ENCODE peak calls at places on chromosomes 12 and 14, in seven cellular contexts. Q, N, F, W, X, M and C are unnamed samples. For H3K36me3, the result is how much of the 10 kb centered on the place peaks cover.

GRCh38 chr14:63214417-63215196 is 10.4 kb downstream of the RHOJ start:
- DNase-seq in Q (no peak), N (no peak), F (no peak), W (no peak), X (no peak), M (no peak), C (no peak)

GRCh38 chr14:51119411-51120051 is 24.6 kb upstream of the TRIM9 start:
- DNase-seq in Q (no peak), N (no peak), F (no peak), W (no peak), X (no peak), M (no peak), C (no peak)

GRCh38 chr14:81464253-81465001 is 64.3 kb upstream of the STON2 start:
- DNase-seq in Q (no peak), N (peak), F (peak), W (peak), X (peak), M (peak), C (no peak)

GRCh38 chr12:30795410-30795659 is 40.6 kb upstream of the CAPRIN2 start:
- DNase-seq in Q (no peak), N (no peak), F (no peak), W (no peak), X (peak), M (no peak), C (no peak)

GRCh38 chr12:5022465-5023061 is 21.1 kb upstream of the KCNA5 start:
- DNase-seq in Q (no peak), N (peak), F (peak), W (no peak), X (no peak), M (no peak), C (no peak)

GRCh38 chr14:55850803-55851202 is 267.4 kb upstream of the PELI2 start:
- DNase-seq in Q (no peak), N (no peak), F (no peak), W (peak), X (no peak), M (no peak), C (no peak)

GRCh38 chr14:90968025-90968424 is 92.4 kb downstream of the RPS6KA5 start:
- DNase-seq in Q (no peak), N (no peak), F (no peak), W (no peak), X (no peak), M (no peak), C (no peak)

GRCh38 chr12:113929312-113929989 is 36.7 kb downstream of the RBM19 start:
- DNase-seq in Q (no peak), N (no peak), F (no peak), W (no peak), X (no peak), M (no peak), C (no peak)

GRCh38 chr12:67853204-67853603 is 136.0 kb upstream of the IFNG-AS1 start:
- DNase-seq in Q (no peak), N (no peak), F (no peak), W (peak), X (no peak), M (no peak), C (no peak)

GRCh38 chr12:66035289-66035961 is 95.1 kb downstream of the LLPH start:
- DNase-seq in Q (no peak), N (no peak), F (no peak), W (no peak), X (no peak), M (no peak), C (no peak)

GRCh38 chr14:56118611-56119181 is 485 bp downstream of the PELI2 start:
- DNase-seq in Q (peak), N (peak), F (peak), W (no peak), X (no peak), M (no peak), C (peak)

GRCh38 chr14:79656496-79656895 is 554.8 kb downstream of the DIO2 start:
- DNase-seq in Q (no peak), N (no peak), F (no peak), W (no peak), X (no peak), M (no peak), C (no peak)

GRCh38 chr14:75399819-75400678 is 27.8 kb upstream of the JDP2 start:
- DNase-seq in Q (peak), N (peak), F (peak), W (no peak), X (no peak), M (no peak), C (peak)

GRCh38 chr12:5254703-5255102 is 177.2 kb upstream of the NTF3 start:
- DNase-seq in Q (no peak), N (no peak), F (no peak), W (no peak), X (no peak), M (no peak), C (no peak)

GRCh38 chr14:64673329-64673728 is 30.9 kb upstream of the PLEKHG3 start:
- DNase-seq in Q (no peak), N (no peak), F (no peak), W (no peak), X (no peak), M (no peak), C (no peak)

GRCh38 chr12:38713294-38713693 is 192.1 kb downstream of the CPNE8 start:
- DNase-seq in Q (no peak), N (no peak), F (no peak), W (no peak), X (no peak), M (no peak), C (no peak)

GRCh38 chr12:24853588-24853987 is 95.3 kb downstream of the BCAT1 start:
- DNase-seq in Q (no peak), N (no peak), F (no peak), W (no peak), X (no peak), M (no peak), C (no peak)

GRCh38 chr14:23321572-23322547 is 603 bp downstream of the PABPN1 start:
- DNase-seq in Q (peak), N (peak), F (peak), W (no peak), X (peak), M (no peak), C (peak)

GRCh38 chr12:67217647-67218046 is 51.5 kb upstream of the CAND1 start:
- DNase-seq in Q (no peak), N (no peak), F (no peak), W (no peak), X (no peak), M (no peak), C (no peak)

GRCh38 chr14:41146391-41146790 is 460.3 kb upstream of the LRFN5 start:
- DNase-seq in Q (no peak), N (no peak), F (no peak), W (no peak), X (no peak), M (no peak), C (no peak)

GRCh38 chr12:100346660-100347059 is 10.2 kb upstream of the SLC17A8 start:
- DNase-seq in Q (no peak), N (no peak), F (no peak), W (no peak), X (no peak), M (no peak), C (no peak)

GRCh38 chr14:45426685-45427282 is 173.8 kb upstream of the MIS18BP1 start:
- DNase-seq in Q (no peak), N (no peak), F (no peak), W (no peak), X (no peak), M (no peak), C (no peak)

GRCh38 chr14:76762617-76763361 is 1.5 kb downstream of the VASH1 start:
- DNase-seq in Q (no peak), N (peak), F (no peak), W (no peak), X (no peak), M (no peak), C (no peak)

GRCh38 chr12:27703720-27704452 is 6.7 kb upstream of the MRPS35 start:
- DNase-seq in Q (peak), N (peak), F (peak), W (peak), X (peak), M (peak), C (no peak)

GRCh38 chr12:28110329-28110728 is 79.9 kb upstream of the CCDC91 start:
- DNase-seq in Q (no peak), N (no peak), F (no peak), W (no peak), X (no peak), M (no peak), C (no peak)

GRCh38 chr14:93132472-93133065 is 16.8 kb upstream of the ITPK1 start:
- DNase-seq in Q (no peak), N (no peak), F (no peak), W (no peak), X (peak), M (peak), C (no peak)

GRCh38 chr12:62724947-62725447 is 210.0 kb downstream of the PPM1H start:
- DNase-seq in Q (no peak), N (peak), F (peak), W (peak), X (no peak), M (no peak), C (no peak)

GRCh38 chr14:29310210-29310609 is 543.6 kb downstream of the FOXG1 start:
- DNase-seq in Q (no peak), N (no peak), F (no peak), W (no peak), X (no peak), M (no peak), C (no peak)

GRCh38 chr14:64509036-64509435 is 4.5 kb downstream of the ZBTB1 start:
- DNase-seq in Q (no peak), N (no peak), F (no peak), W (no peak), X (no peak), M (no peak), C (no peak)

GRCh38 chr12:98422359-98422758 is 93.0 kb upstream of the TMPO start:
- DNase-seq in Q (peak), N (no peak), F (no peak), W (no peak), X (no peak), M (no peak), C (no peak)

GRCh38 chr14:77316872-77317271 is 3.8 kb downstream of the POMT2 start:
- DNase-seq in Q (no peak), N (peak), F (peak), W (no peak), X (no peak), M (no peak), C (no peak)

GRCh38 chr14:73824536-73824935 is 27.1 kb upstream of the PTGR2 start:
- DNase-seq in Q (no peak), N (no peak), F (no peak), W (no peak), X (no peak), M (no peak), C (no peak)

GRCh38 chr12:9687228-9687627 is 17.7 kb downstream of the CLEC2D start:
- DNase-seq in Q (no peak), N (no peak), F (no peak), W (no peak), X (no peak), M (no peak), C (no peak)

GRCh38 chr12:9694220-9694619 is 24.7 kb downstream of the CLEC2D start:
- DNase-seq in Q (no peak), N (no peak), F (no peak), W (no peak), X (no peak), M (no peak), C (no peak)

GRCh38 chr12:9697619-9698018 is 28.1 kb downstream of the CLEC2D start:
- DNase-seq in Q (no peak), N (no peak), F (no peak), W (no peak), X (no peak), M (no peak), C (no peak)

GRCh38 chr12:9692909-9693308 is 23.4 kb downstream of the CLEC2D start:
- DNase-seq in Q (no peak), N (no peak), F (no peak), W (no peak), X (no peak), M (no peak), C (no peak)
- H3K36me3 ChIP-seq in Q (half or more), N (under half), F (under half), W (under half), X (half or more), M (half or more), C (under half)

GRCh38 chr14:71021347-71022014 is 114.2 kb downstream of the PCNX1 start:
- DNase-seq in Q (no peak), N (no peak), F (no peak), W (peak), X (no peak), M (no peak), C (no peak)

GRCh38 chr14:71022015-71022919 is 115.0 kb downstream of the PCNX1 start:
- DNase-seq in Q (no peak), N (no peak), F (no peak), W (no peak), X (no peak), M (no peak), C (no peak)

DNA sequence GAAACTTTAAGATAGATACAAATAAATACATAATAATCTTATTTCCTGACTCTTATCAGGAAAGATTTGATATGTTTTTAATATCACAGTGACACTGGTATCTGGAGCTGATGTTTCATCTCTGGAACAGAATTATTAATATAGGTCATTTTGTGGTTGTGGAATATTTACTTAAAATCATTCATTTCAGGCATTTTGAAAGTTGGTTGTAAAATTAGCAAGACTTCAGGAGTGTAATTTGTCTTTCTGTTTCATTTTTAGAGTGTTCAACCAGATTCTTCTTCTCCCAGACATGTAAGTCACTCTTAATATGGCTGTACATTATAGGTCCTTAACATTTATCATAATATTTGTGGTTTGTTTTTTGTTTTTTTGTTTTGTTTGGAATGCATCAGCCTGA is 115.7 kb downstream of the PCNX1 start:
- DNase-seq in Q (no peak), N (no peak), F (no peak), W (no peak), X (no peak), M (no peak), C (no peak)
- H3K36me3 ChIP-seq in Q (half or more), N (under half), F (under half), W (under half), X (under half), M (under half), C (half or more)

DNA sequence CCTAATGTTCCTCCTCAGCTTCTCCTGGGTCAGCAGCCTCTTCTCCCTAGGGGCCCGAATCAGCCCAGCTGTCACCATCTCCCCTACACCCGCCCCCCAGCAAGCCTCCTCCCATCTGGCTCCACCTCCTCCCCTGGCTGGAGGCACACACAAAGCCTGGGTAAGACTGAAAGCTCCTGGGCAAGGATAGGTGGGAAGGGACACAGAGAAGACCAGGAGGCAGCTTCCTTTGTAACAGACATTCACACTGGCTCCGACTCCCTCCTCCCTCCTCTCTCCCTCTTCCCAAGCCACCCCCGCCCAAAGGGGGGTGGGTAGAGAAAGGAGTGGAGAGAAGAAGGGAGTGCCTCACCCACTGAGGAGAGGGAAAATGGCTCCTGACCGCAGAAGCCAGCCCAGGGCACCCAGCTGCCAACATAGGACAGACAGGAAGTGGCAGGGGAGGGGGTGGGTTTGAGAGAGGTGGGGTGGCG is 4.0 kb downstream of the CHD4 start:
- DNase-seq in Q (peak), N (no peak), F (peak), W (no peak), X (peak), M (peak), C (no peak)
- H3K36me3 ChIP-seq in Q (half or more), N (under half), F (under half), W (under half), X (under half), M (under half), C (under half)

DNA sequence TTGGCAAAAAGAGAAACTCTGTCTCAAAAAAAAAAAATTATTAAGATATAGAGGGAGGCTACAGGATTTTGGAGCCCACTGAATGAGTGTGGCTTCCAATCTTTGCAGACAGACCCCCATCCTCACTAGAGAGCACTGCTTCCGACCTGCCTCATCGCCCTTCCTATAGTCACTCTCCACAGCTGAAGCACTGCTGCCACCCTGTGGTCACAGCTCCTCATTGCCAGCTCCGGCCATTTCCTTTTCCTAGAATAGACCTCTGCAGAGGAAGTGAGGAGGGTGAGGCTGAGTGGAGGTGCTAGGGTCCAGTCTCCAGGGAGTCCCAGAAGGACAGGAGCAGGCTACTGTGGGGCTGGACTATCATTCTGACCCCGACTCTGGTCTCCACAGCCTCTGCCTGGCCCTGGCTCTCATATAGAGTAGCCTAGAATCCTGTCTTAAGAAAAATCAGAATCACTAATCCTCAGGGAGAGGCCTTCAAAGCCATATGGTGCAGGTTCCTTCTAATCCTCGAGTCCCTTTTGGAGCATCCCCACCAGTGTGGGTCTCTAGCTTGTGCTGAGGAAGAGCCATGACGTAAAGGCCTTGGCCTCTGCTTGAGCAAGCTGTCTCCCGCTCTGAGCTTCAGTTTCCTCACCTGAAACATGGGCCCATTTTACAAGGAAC is 1.4 kb upstream of the NPFF start:
- DNase-seq in Q (peak), N (peak), F (peak), W (no peak), X (peak), M (peak), C (peak)
- H3K36me3 ChIP-seq in Q (half or more), N (under half), F (under half), W (under half), X (under half), M (under half), C (half or more)

GRCh38 chr12:121330692-121331091 is 21.5 kb downstream of the ANAPC5 start:
- DNase-seq in Q (no peak), N (no peak), F (no peak), W (no peak), X (no peak), M (no peak), C (no peak)
- H3K36me3 ChIP-seq in Q (half or more), N (under half), F (half or more), W (under half), X (half or more), M (half or more), C (half or more)

GRCh38 chr14:102938191-102938590 is 15.7 kb downstream of the AMN start:
- DNase-seq in Q (no peak), N (no peak), F (no peak), W (no peak), X (no peak), M (no peak), C (no peak)

GRCh38 chr14:102939820-102940561 is 17.5 kb downstream of the AMN start:
- DNase-seq in Q (no peak), N (peak), F (peak), W (no peak), X (no peak), M (no peak), C (peak)

GRCh38 chr14:102939329-102939728 is 16.9 kb downstream of the AMN start:
- DNase-seq in Q (no peak), N (no peak), F (no peak), W (no peak), X (no peak), M (no peak), C (no peak)

GRCh38 chr14:102935756-102936155 is 13.3 kb downstream of the AMN start:
- DNase-seq in Q (no peak), N (no peak), F (no peak), W (no peak), X (no peak), M (no peak), C (no peak)

DNA sequence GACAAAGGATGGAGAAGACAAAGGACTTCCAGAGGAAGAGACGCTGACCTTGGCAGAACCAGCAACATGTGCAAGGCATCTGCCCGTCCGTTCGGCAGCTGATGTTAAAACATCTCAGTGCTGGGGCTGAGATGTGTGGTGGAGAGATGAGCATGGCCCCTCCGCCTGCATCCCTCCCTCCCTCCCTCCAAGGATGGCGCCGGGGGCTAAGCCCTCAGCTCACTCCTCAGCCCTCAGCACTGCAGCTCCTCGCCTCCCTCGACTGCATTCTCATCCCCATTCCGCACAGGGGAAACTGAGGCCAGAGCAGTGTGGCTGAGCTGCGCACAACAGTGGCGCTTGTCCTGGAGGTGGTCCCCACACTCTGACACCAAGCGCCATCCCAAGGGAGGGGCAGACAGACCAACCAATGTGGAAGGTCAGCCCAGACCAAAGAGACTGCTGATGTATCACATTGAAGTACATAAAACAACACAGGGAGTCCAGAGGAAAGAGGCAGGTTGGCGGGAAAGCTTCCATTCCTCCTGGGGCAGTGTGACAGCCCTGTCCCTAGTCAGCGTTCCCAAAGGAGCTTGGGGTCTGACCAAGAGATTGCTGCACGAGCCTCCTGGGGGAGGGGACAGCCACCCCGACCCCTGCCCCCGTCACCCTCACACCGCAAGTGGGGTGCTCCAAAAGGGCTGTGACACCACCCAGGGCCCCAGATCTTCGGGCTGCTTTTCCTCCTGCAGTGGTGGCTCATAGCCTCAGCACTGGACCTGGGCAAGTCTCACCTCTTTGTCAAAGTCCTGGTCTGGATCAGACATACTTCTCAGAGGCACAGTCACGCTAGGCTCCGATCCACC is 15.1 kb downstream of the AMN start:
- DNase-seq in Q (no peak), N (no peak), F (no peak), W (no peak), X (no peak), M (no peak), C (no peak)
- H3K36me3 ChIP-seq in Q (half or more), N (under half), F (under half), W (under half), X (under half), M (under half), C (half or more)